ENCODE peak calls at places on chromosomes 13 and 19, in eight cellular contexts. K is uterus; I is naive thymus-derived CD4-positive, alpha-beta T cell; Q is lower lobe of right lung; L is effector memory CD4-positive, alpha-beta T cell; S is colonic mucosa; M is ascending aorta; T is mucosa of descending colon. C is an unnamed sample. For H3K36me3 and H3K4me1, the result is how much of the 10 kb centered on the place peaks cover.

GRCh38 chr19:4061683-4062575 is 4.8 kb downstream of the ZBTB7A start:
- DNase-seq in K (no peak), T (peak), Q (peak), M (no peak), L (no peak), S (peak), I (no peak), C (peak)

GRCh38 chr13:113989585-113990300 is 15.9 kb upstream of the C13orf46 start:
- DNase-seq in K (no peak), S (no peak), Q (no peak), M (peak), I (no peak), T (peak), L (no peak), C (no peak)

GRCh38 chr13:102869948-102870676 is 24.3 kb downstream of the ERCC5 start:
- DNase-seq in K (no peak), T (no peak), Q (no peak), I (peak), S (no peak), M (no peak), L (no peak), C (no peak)

GRCh38 chr13:60214213-60215079 is 50.7 kb upstream of the DIAPH3 start:
- DNase-seq in I (no peak), T (no peak), L (no peak), S (no peak), K (no peak), M (no peak), Q (no peak), C (no peak)

GRCh38 chr19:38114651-38115050 is 109.4 kb downstream of the DPF1 start:
- DNase-seq in K (no peak), Q (no peak), M (no peak), S (no peak), L (no peak), I (no peak), T (no peak), C (no peak)

GRCh38 chr13:110575322-110576069 is 14.0 kb upstream of the RAB20 start:
- DNase-seq in K (no peak), S (no peak), L (no peak), I (no peak), M (no peak), Q (peak), T (no peak), C (no peak)

GRCh38 chr19:10796653-10797052 is 39.4 kb downstream of the TMED1 start:
- DNase-seq in T (no peak), S (no peak), K (no peak), I (no peak), L (no peak), M (no peak), Q (no peak), C (no peak)

GRCh38 chr13:24264976-24265375 is 44.4 kb upstream of the C1QTNF9 start:
- DNase-seq in L (peak), S (no peak), K (no peak), Q (peak), T (peak), M (no peak), I (peak), C (no peak)

GRCh38 chr19:13401388-13401787 is 104.9 kb downstream of the CACNA1A start:
- DNase-seq in I (no peak), S (no peak), K (no peak), M (no peak), L (no peak), Q (no peak), T (no peak), C (no peak)

GRCh38 chr13:110507678-110508381 is 53.7 kb downstream of the RAB20 start:
- DNase-seq in T (peak), S (peak), K (no peak), I (no peak), L (no peak), Q (peak), M (no peak), C (no peak)

GRCh38 chr19:5547881-5548280 is 19.9 kb downstream of the TINCR start:
- DNase-seq in L (no peak), K (no peak), Q (no peak), M (no peak), T (peak), S (no peak), I (no peak), C (peak)

GRCh38 chr13:94480672-94481145 is 1.2 kb upstream of the DCT start:
- DNase-seq in S (no peak), L (no peak), T (no peak), M (no peak), K (no peak), Q (no peak), I (no peak), C (no peak)

GRCh38 chr13:29758591-29759114 is 91.8 kb downstream of the UBL3 start:
- DNase-seq in S (peak), L (peak), Q (peak), I (no peak), M (peak), T (peak), K (no peak), C (no peak)

GRCh38 chr19:41746593-41747227 is 8.6 kb upstream of the CEACAM6 start:
- DNase-seq in M (no peak), L (no peak), I (peak), Q (peak), K (no peak), T (no peak), S (peak), C (peak)

DNA sequence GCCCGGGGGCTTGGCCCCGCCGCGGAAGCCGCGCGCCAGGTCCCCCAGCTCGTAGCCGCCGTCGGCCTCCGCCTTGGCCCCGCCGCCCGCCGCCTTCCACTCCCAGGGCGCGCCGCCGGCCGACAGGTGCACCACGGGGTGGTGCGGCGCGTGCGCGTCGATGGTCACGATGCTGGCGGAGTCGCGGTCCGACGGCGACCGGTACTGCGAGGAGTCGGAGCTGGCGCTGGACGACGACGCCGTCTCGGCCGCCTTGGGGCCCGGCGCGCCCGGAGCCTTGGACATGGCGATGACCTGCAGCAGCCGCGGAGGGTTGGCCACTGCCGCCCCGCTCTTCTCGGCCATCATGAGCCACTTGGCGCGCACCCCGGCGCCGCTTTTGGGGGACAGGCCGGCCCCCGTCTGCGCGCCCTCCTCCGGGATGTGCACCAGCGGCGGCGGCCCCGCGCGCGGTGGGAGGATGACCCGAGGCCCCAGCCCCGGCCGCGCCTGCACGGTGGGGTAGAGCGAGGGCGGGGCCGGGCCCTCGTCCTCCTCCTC is 8.9 kb downstream of the PLPPR3 start:
- DNase-seq in L (no peak), T (no peak), Q (no peak), I (no peak), M (no peak), S (no peak), K (no peak), C (no peak)
- H3K36me3 ChIP-seq in L (under half), T (under half), Q (half or more), I (half or more), M (under half), S (under half), K (under half), C (half or more)

GRCh38 chr13:30870049-30870884 is 35.8 kb upstream of the MEDAG start:
- DNase-seq in I (no peak), S (peak), L (no peak), M (peak), K (peak), T (peak), Q (no peak), C (peak)

GRCh38 chr13:30872195-30872594 is 33.9 kb upstream of the MEDAG start:
- DNase-seq in L (no peak), Q (no peak), I (no peak), S (no peak), K (no peak), M (no peak), T (no peak), C (no peak)

GRCh38 chr13:30870916-30871712 is 35.0 kb upstream of the MEDAG start:
- DNase-seq in L (no peak), M (no peak), I (no peak), Q (no peak), K (no peak), T (no peak), S (no peak), C (no peak)

GRCh38 chr13:30872685-30873443 is 33.2 kb upstream of the MEDAG start:
- DNase-seq in Q (no peak), T (no peak), S (no peak), M (peak), I (no peak), L (no peak), K (peak), C (peak)

DNA sequence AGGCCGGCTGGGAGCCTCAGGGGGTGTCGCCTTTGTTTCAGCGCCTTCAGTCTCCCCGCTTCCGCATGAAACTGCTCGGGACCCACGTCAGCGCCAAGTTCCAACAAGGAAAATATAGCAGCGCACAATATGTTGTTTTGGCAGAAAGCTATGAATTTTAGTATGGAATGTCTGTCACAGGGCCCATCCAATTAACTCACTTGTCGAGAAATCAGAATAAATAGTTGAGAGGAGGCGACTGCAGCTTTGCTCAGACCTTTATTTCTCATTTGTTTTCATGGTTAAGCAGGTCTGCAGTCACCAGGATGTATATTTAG is 34.4 kb upstream of the MEDAG start:
- DNase-seq in Q (no peak), S (no peak), I (no peak), T (no peak), K (no peak), L (no peak), M (no peak), C (no peak)
- H3K4me1 ChIP-seq in Q (under half), S (under half), I (under half), T (under half), K (under half), L (under half), M (half or more), C (under half)

GRCh38 chr13:27252467-27252866 is 1.1 kb downstream of the RPL21 start:
- DNase-seq in T (no peak), S (no peak), L (no peak), M (no peak), K (no peak), I (no peak), Q (no peak), C (no peak)
- H3K36me3 ChIP-seq in T (under half), S (under half), L (under half), M (under half), K (under half), I (under half), Q (under half), C (half or more)

DNA sequence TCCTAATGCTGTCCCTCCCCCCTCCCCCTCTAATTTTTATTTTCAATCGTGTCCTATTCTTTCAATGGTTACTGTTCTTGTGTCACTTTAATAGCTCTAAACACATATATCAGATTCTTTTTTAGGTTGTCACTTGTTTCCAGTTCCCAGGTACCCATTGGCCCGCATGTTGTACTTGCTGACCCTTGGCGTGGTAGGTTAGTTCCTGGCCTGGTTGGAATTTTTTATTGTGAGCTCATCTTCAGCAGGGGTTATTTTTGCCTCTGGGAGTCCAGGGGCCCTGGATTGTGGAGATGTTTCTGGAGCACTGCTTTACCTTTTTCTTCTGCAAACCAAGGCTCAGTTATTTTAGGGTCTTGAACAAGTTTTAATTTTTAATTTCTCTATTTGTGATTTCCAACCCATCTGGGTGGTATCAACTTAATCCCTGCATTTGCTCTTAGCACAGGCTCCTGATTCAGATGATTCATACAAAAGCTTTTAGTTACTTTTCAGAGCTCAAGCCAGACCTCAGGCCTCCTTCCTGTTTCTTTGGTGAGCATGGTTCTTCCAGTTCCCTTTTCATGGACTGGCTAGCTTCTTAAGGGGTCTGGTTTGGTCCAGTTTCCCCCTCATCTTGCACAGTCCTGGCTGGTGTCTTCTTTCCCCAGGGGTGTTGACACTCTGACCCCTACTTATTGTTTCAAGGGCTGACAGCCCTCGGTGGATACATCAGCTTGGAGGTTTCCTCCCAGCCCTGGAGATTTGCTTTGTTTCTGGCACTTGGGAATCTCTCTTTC is 220.5 kb downstream of the TM9SF2 start:
- DNase-seq in S (no peak), L (no peak), M (no peak), T (no peak), Q (no peak), I (no peak), K (no peak), C (no peak)
- H3K4me1 ChIP-seq in S (under half), L (under half), M (under half), T (under half), Q (under half), I (under half), K (under half), C (under half)

GRCh38 chr19:40740747-40741146 is 9.5 kb downstream of the ACTMAP start:
- DNase-seq in K (no peak), T (no peak), I (no peak), S (peak), Q (no peak), L (no peak), M (peak), C (no peak)
- H3K36me3 ChIP-seq in K (under half), T (under half), I (under half), S (under half), Q (half or more), L (under half), M (under half), C (under half)

GRCh38 chr19:16160943-16161560 is 12.3 kb downstream of the CIB3 start:
- DNase-seq in L (no peak), M (no peak), S (peak), T (no peak), K (no peak), I (no peak), Q (no peak), C (no peak)
- H3K4me1 ChIP-seq in L (under half), M (under half), S (under half), T (under half), K (under half), I (under half), Q (under half), C (under half)

DNA sequence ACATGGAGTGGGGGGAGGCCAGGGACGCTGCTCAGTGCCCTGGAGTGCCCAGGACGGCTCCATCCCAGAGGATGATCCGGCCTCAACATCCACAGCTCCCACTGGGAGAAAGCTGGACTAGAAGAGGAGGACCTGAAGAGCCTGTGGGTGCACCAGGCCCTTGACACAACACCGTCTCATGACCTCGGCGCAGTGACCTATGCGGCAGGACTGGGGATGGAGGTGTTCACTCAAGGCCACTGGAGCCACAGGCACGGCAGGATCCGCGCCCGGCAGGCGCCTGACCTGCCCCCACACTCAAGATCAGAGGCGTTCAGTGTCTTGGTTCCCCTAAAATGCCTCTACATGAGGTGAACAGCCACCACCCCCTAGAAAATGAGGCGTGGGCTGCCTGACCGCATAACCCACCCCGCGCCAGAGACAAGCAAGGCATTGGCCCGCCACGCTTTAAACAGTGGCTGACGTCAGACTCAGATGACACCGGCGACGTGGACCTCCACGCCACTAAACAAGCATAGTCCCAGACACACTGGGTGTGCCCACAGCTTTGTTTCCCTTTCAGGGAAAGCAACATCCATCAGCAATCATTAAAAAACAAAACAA is 8.0 kb downstream of the SGTA start:
- DNase-seq in Q (peak), T (no peak), S (no peak), M (no peak), L (no peak), K (no peak), I (no peak), C (no peak)
- H3K36me3 ChIP-seq in Q (under half), T (under half), S (under half), M (under half), L (under half), K (under half), I (under half), C (under half)

DNA sequence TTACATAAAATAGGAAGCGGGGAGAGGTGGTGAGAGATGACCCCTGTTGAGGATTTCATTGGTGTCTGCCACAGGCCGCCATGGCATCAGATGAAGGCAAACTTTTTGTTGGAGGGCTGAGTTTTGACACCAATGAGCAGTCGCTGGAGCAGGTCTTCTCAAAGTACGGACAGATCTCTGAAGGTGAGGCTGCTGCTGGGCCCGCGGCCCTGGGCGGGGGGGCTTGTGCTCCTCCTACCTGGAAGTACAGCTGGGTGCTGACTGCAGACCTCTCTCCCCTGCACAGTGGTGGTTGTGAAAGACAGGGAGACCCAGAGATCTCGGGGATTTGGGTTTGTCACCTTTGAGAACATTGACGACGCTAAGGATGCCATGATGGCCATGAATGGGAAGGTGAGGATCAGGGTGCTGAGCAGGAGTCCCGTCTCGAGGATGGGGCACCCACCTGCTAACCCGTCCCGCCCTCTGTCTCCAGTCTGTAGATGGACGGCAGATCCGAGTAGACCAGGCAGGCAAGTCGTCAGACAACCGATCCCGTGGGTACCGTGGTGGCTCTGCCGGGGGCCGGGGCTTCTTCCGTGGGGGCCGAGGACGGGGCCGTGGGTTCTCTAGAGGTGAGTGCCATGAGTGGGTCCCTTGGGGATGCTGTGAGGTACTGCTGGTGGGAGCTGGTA is 1.9 kb downstream of the CIRBP start:
- DNase-seq in S (no peak), K (no peak), I (no peak), Q (no peak), T (no peak), L (no peak), M (no peak), C (no peak)
- H3K4me1 ChIP-seq in S (half or more), K (under half), I (half or more), Q (half or more), T (half or more), L (half or more), M (half or more), C (under half)

GRCh38 chr13:99380402-99380801 is 73.2 kb upstream of the GPR183 start:
- DNase-seq in K (no peak), L (no peak), Q (no peak), T (no peak), I (no peak), M (no peak), S (no peak), C (no peak)
- H3K36me3 ChIP-seq in K (under half), L (under half), Q (under half), T (under half), I (under half), M (under half), S (under half), C (under half)

DNA sequence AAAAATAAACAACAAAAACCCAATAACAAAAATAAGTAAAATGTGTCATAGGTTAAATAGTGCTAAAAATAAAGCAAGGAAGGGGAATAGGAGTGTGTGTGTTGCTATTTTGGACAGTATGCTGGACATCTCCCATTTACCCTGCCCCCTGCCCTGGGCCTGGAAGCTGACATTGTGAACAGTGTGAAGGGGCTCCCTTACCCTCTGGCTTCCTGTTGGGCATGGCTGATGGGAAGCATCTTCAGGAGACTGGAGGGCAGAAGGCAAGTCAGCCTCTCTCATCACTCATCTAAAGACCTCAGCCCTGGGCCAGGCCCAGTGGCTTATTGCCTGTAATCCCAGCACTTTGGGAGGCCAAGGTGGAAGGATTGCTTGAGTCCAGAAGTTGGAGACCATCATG is 26.7 kb downstream of the KCTD15 start:
- DNase-seq in T (no peak), K (no peak), S (no peak), L (no peak), M (peak), Q (no peak), I (no peak), C (no peak)
- H3K4me1 ChIP-seq in T (under half), K (under half), S (under half), L (under half), M (under half), Q (under half), I (under half), C (under half)